ENCODE peak calls at places on chromosome 19, in seven cellular contexts. N is neural progenitor cell, W is OCI-LY7, F is PC-3, O is MM.1S, R is GM23248, K is hepatocyte. G is an unnamed sample.

GRCh38 chr19:38538793-38539528 is 78.8 kb downstream of the MAP4K1 start:
- DNase-seq in K (no peak), N (no peak), O (peak), R (no peak), F (no peak), W (peak), G (no peak)

GRCh38 chr19:29873024-29873800 is 61.4 kb downstream of the CCNE1 start:
- DNase-seq in N (peak), R (peak), W (peak), K (peak), O (peak), F (peak), G (peak)

GRCh38 chr19:19662866-19663291 is 597 bp downstream of the ATP13A1 start:
- DNase-seq in K (no peak), N (no peak), W (no peak), O (no peak), F (no peak), R (peak), G (no peak)

GRCh38 chr19:57888494-57889231 is at the start of gene ZNF814:
- DNase-seq in R (peak), K (peak), N (peak), O (no peak), F (no peak), W (peak), G (peak)

GRCh38 chr19:5361407-5361806 is 20.8 kb upstream of the PTPRS start:
- DNase-seq in R (no peak), W (no peak), K (no peak), N (no peak), F (no peak), O (no peak), G (no peak)

GRCh38 chr19:48186541-48186991 is 16.1 kb downstream of the ZSWIM9 start:
- DNase-seq in F (no peak), N (no peak), K (no peak), R (no peak), O (no peak), W (peak), G (no peak)

GRCh38 chr19:13958043-13958442 is 5.7 kb downstream of the DCAF15 start:
- DNase-seq in O (no peak), K (no peak), R (no peak), W (no peak), N (no peak), F (no peak), G (no peak)

GRCh38 chr19:29530549-29531457 is 5.0 kb downstream of the VSTM2B start:
- DNase-seq in N (peak), K (no peak), O (no peak), W (no peak), R (no peak), F (no peak), G (no peak)

GRCh38 chr19:19588546-19588945 is 29.9 kb downstream of the PBX4 start:
- DNase-seq in F (peak), K (no peak), O (no peak), R (peak), W (no peak), N (no peak), G (no peak)

GRCh38 chr19:58003153-58003828 is 671 bp upstream of the ZNF606 start:
- DNase-seq in W (no peak), R (peak), K (no peak), N (no peak), O (no peak), F (no peak), G (no peak)

GRCh38 chr19:46704379-46705076 is 12.4 kb downstream of the PRKD2 start:
- DNase-seq in K (peak), F (peak), R (peak), N (peak), W (peak), O (peak), G (peak)

GRCh38 chr19:18798384-18799352 is 7.6 kb upstream of the COMP start:
- DNase-seq in O (no peak), K (peak), F (no peak), N (peak), W (no peak), R (no peak), G (no peak)

GRCh38 chr19:49939721-49940481 is 10.6 kb upstream of the NUP62 start:
- DNase-seq in F (peak), N (no peak), O (no peak), R (no peak), K (no peak), W (no peak), G (no peak)

GRCh38 chr19:43622956-43623355 is 3.5 kb upstream of the ZNF428 start:
- DNase-seq in K (no peak), O (no peak), N (no peak), W (no peak), R (no peak), F (no peak), G (no peak)

GRCh38 chr19:38308006-38308766 is 4.1 kb downstream of the C19orf33 start:
- DNase-seq in W (no peak), K (no peak), R (no peak), N (no peak), F (no peak), O (no peak), G (no peak)

GRCh38 chr19:13909430-13909829 is 3.4 kb downstream of the CC2D1A start:
- DNase-seq in W (no peak), F (no peak), K (no peak), R (no peak), O (no peak), N (no peak), G (no peak)

GRCh38 chr19:14554382-14554812 is 17.5 kb downstream of the NDUFB7 start:
- DNase-seq in K (peak), F (peak), O (no peak), W (no peak), R (no peak), N (no peak), G (no peak)

GRCh38 chr19:51688665-51689571 is 4.2 kb upstream of the SPACA6 start:
- DNase-seq in R (peak), N (peak), W (no peak), O (no peak), F (peak), K (peak), G (peak)

GRCh38 chr19:37691881-37692504 is 27.6 kb downstream of the ZNF607 start:
- DNase-seq in R (peak), N (peak), W (peak), O (no peak), F (no peak), K (peak), G (peak)

GRCh38 chr19:31527443-31527842 is 178.2 kb upstream of the TSHZ3 start:
- DNase-seq in O (no peak), W (no peak), F (no peak), K (no peak), R (no peak), N (no peak), G (no peak)

GRCh38 chr19:39967561-39967960 is 3.4 kb upstream of the PSMC4 start:
- DNase-seq in N (no peak), F (no peak), O (no peak), R (no peak), W (no peak), K (no peak), G (no peak)

GRCh38 chr19:48968179-48968661 is 3.1 kb downstream of the FTL start:
- DNase-seq in O (no peak), N (no peak), F (no peak), R (peak), W (no peak), K (no peak), G (no peak)

GRCh38 chr19:5339950-5340636 is 519 bp downstream of the PTPRS start:
- DNase-seq in F (peak), O (no peak), K (peak), W (peak), R (peak), N (peak), G (peak)

GRCh38 chr19:15110418-15110815 is 3.2 kb downstream of the SYDE1 start:
- DNase-seq in W (no peak), F (no peak), R (no peak), N (no peak), O (no peak), K (no peak), G (peak)

GRCh38 chr19:11657307-11657706 is 60.0 kb downstream of the ZNF627 start:
- DNase-seq in R (no peak), F (no peak), N (no peak), K (peak), W (no peak), O (no peak), G (no peak)

GRCh38 chr19:19422156-19422555 is 16.7 kb downstream of the GATAD2A start:
- DNase-seq in K (no peak), W (no peak), O (no peak), R (no peak), N (no peak), F (no peak), G (no peak)

GRCh38 chr19:6536138-6536671 is 5.4 kb downstream of the TNFSF9 start:
- DNase-seq in K (peak), F (peak), O (peak), R (peak), W (peak), N (peak), G (peak)

GRCh38 chr19:7961930-7962626 is 18.6 kb upstream of the TIMM44 start:
- DNase-seq in F (no peak), K (no peak), O (no peak), R (no peak), W (no peak), N (no peak), G (no peak)

GRCh38 chr19:34969721-34970120 is 5.7 kb upstream of the ZNF792 start:
- DNase-seq in W (no peak), R (no peak), N (no peak), K (no peak), O (no peak), F (no peak), G (no peak)

GRCh38 chr19:34972163-34972705 is 8.2 kb upstream of the ZNF792 start:
- DNase-seq in O (no peak), K (no peak), R (no peak), W (no peak), N (no peak), F (no peak), G (no peak)

GRCh38 chr19:34976611-34977010 is 12.6 kb upstream of the ZNF792 start:
- DNase-seq in R (no peak), N (no peak), O (no peak), K (no peak), W (no peak), F (no peak), G (no peak)

GRCh38 chr19:34975056-34975455 is 11.0 kb upstream of the ZNF792 start:
- DNase-seq in W (no peak), R (no peak), F (no peak), K (no peak), O (no peak), N (no peak), G (no peak)

GRCh38 chr19:34974631-34975030 is 10.6 kb upstream of the ZNF792 start:
- DNase-seq in R (peak), K (no peak), F (no peak), O (no peak), W (no peak), N (no peak), G (no peak)
- TF ChIP-seq EZH2phosphoT487 in R (no peak), K (no peak), F (no peak), O (no peak), W (no peak), N (no peak), G (no peak)

DNA sequence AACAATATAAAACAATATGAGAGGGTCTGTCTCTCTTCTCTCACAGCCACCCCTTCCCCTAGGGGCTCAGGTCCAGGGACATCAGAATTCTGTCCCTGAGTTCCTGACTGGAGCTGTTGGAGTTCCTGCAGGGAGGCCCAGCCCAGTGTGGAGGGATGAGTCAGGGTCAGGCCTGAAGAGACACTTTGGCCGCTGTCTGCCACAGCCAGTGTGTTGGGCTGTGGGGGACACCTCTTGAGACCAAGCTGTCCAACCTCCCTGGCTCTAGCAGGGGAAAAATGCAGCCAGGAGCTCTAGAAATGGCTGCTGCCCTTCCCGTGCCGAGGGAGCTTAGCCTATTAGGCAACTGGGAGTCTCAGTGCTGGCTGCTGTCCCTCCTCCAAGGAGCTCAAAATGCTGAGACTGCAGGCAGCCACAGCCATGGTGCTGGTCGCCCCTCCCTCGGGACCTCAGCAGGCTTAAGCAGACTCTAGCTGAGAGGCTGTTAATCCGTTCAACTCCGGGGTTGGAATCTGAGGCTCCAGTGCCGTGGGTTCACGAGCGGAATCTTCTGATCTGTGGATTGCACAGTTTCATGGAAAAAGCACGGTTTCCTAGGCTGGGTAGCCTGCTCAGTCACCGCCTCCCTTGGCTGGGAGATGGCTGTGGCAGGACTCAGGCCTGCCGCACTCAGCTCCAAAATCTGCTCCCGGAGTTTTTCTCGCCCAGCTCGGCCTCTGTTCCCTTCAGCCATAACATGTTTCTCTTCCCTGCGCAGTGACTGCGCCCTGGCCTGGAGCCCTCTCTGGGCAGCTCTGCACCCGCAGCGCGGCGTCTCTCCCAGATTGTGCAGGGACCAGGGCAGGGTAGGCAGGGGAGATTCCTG is 3.8 kb upstream of the ZNF626 start:
- DNase-seq in O (peak), K (peak), N (peak), F (no peak), R (peak), W (no peak), G (no peak)
- TF ChIP-seq EZH2phosphoT487 in O (no peak), K (no peak), N (no peak), F (no peak), R (no peak), W (no peak), G (no peak)

DNA sequence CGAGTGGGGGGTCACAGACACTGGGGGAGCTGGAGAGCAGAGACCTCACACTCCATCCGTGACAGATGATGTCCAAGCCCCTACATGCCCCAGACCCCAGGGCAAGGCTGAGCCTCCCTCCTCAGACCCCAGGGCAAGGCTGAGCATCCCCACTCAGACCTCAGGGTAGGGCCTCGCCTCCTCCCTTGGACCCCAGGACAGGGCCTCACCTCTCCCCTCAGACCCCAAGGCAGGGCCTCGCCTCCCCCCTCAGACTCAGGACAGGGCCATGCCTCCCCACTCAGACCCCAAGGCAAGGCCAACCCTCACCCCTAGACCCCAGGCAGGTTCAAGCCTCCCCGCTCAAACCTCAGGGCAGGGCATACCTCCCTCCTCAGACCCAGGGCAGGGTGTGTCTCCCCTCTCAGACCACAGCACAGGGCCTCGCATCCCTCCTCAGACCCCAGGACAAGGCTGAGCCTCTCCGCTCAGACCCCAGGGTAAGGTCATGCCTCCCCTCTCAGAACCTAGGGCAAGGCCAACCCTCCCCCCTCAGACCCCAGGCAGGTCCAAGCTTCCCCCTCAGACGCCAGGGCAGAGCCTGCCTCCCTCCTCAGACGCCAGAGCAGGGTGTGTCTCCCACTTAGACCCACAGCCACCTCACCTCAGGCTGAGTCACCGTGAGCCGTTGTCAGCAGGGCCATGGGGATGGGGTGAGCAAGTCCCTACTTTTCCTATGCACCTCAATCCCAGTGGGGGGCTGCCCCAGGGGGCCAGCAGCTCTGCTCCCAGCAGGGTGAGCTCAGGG is 1.7 kb upstream of the S1PR4 start:
- DNase-seq in N (no peak), W (no peak), O (no peak), R (peak), F (peak), K (peak), G (no peak)
- TF ChIP-seq EZH2phosphoT487 in N (no peak), W (no peak), O (no peak), R (no peak), F (no peak), K (no peak), G (no peak)

GRCh38 chr19:3586124-3586626 is 897 bp downstream of the GIPC3 start:
- DNase-seq in R (no peak), O (no peak), W (peak), F (no peak), K (no peak), N (peak), G (peak)
- TF ChIP-seq EZH2phosphoT487 in R (no peak), O (no peak), W (no peak), F (no peak), K (no peak), N (no peak), G (no peak)

DNA sequence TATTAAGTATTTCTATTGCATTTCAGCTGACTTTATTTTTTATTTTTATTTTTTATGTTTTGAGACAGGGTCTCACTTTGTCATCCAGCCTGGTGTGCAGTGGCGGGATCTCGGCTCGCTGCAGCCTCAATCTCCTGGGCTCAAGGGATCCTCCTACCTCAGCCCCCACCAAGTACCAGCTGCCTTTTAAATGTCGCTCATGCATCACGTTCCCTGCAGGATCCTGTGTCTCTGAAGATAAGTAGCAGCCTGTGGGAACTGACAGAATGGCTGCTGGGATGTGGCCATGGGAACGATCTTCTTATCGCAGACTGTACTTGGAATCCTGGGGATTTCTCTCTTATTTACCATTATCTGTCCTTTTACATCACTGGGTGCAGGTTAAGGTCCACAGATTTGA is 34.8 kb upstream of the ZNF331 start:
- DNase-seq in O (no peak), W (no peak), K (no peak), F (no peak), R (no peak), N (no peak), G (no peak)
- TF ChIP-seq EZH2phosphoT487 in O (no peak), W (no peak), K (no peak), F (no peak), R (no peak), N (no peak), G (no peak)

DNA sequence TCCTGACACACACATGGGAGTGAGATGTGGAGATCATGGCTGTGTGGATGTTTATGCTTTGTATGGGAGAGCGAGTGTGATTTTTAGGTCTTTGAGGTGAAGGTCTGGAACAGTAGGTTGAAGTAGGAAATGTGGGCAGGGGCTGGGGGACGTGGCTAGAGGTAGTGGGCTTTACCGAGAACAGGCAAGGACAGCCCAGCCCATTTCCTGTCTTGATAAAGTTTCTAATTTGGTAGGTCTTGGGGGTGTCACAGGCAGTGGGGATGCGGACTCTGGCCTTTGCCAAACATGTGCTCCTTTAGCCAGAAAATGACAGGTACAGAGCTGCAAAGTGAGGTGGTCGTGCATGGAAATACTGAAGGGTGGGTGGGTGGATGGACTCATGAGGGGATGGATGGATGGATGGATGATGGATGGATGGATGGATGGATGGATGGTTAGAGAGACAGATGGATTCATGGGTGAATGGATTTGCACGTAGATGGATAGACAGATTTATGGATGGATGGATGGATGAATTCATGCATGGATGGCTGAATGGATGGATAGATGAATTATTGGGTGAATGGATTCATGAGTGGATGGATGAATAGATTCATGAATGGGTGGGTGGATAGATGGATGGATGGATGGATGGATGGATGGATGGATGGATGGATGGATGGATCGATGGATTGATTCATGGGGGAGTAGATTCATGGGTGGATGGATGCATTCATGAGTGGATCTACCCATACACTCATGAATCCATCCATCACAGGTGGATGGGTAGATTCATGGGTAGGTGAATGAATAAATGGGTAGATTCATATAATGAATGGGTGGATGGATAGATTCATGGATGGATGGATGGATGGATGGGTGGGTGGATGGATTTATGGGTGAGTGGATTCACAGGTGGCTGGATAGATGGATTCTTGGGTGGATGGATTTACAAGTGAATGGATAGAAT is 69.3 kb upstream of the USE1 start:
- DNase-seq in F (no peak), O (no peak), N (no peak), W (no peak), K (no peak), R (no peak), G (no peak)
- TF ChIP-seq EZH2phosphoT487 in F (no peak), O (no peak), N (no peak), W (no peak), K (no peak), R (no peak), G (no peak)

G was measured in SK-N-SH.